ENCODE peak calls at places on chromosome 10, in six cellular contexts. W, D, L, S, Z and H are unnamed samples.

GRCh38 chr10:91220954-91221696 is 662 bp downstream of the PCGF5 start:
- DNase-seq in W (peak; percentile 24), D (peak; percentile 46), L (peak; percentile 23), S (no peak), Z (peak; percentile 12), H (no peak)

GRCh38 chr10:62916157-62916603 is 100.0 kb upstream of the EGR2 start:
- DNase-seq in W (no peak), D (no peak), L (no peak), S (peak; percentile 16), Z (no peak), H (no peak)

GRCh38 chr10:110698782-110699201 is 54.7 kb downstream of the RBM20 start:
- DNase-seq in W (no peak), D (peak; percentile 81), L (no peak), S (no peak), Z (no peak), H (no peak)

GRCh38 chr10:78124167-78124566 is 90.5 kb downstream of the RPS24 start:
- DNase-seq in W (no peak), D (no peak), L (no peak), S (no peak), Z (no peak), H (no peak)

GRCh38 chr10:45487738-45488137 is 113.7 kb downstream of the ALOX5 start:
- DNase-seq in W (no peak), D (no peak), L (no peak), S (no peak), Z (no peak), H (no peak)

GRCh38 chr10:3980660-3981059 is 195.7 kb upstream of the KLF6 start:
- DNase-seq in W (no peak), D (no peak), L (no peak), S (no peak), Z (no peak), H (no peak)

GRCh38 chr10:8088504-8088903 is 34.0 kb downstream of the GATA3 start:
- DNase-seq in W (peak; percentile 11), D (no peak), L (no peak), S (no peak), Z (peak; percentile 18), H (no peak)

GRCh38 chr10:14588084-14588937 is 186.4 kb downstream of the FAM107B start:
- DNase-seq in W (no peak), D (no peak), L (peak; percentile 53), S (peak; percentile 96), Z (peak; percentile 53), H (no peak)

GRCh38 chr10:46787321-46787615 is 124.0 kb upstream of the PTPN20 start:
- DNase-seq in W (peak; percentile 18), D (no peak), L (no peak), S (no peak), Z (no peak), H (no peak)

GRCh38 chr10:46240684-46241565 is 45.9 kb upstream of the ANTXRL start:
- DNase-seq in W (no peak), D (no peak), L (no peak), S (no peak), Z (no peak), H (no peak)

GRCh38 chr10:103661951-103662405 is 168.5 kb downstream of the NEURL1 start:
- DNase-seq in W (no peak), D (no peak), L (no peak), S (no peak), Z (no peak), H (no peak)

GRCh38 chr10:61754553-61755540 is 92.1 kb downstream of the CABCOCO1 start:
- DNase-seq in W (peak; percentile 80), D (no peak), L (no peak), S (no peak), Z (no peak), H (no peak)

GRCh38 chr10:124323145-124323725 is 95.5 kb downstream of the OAT start:
- DNase-seq in W (no peak), D (no peak), L (no peak), S (no peak), Z (no peak), H (no peak)

GRCh38 chr10:98320476-98321202 is 52.6 kb upstream of the LOXL4 start:
- DNase-seq in W (no peak), D (no peak), L (no peak), S (no peak), Z (no peak), H (no peak)

GRCh38 chr10:117492504-117492903 is 50.0 kb upstream of the EMX2 start:
- DNase-seq in W (no peak), D (no peak), L (no peak), S (no peak), Z (no peak), H (no peak)

GRCh38 chr10:34335960-34336359 is 479.1 kb downstream of the PARD3 start:
- DNase-seq in W (no peak), D (no peak), L (no peak), S (no peak), Z (no peak), H (no peak)

GRCh38 chr10:1057106-1057657 is 997 bp downstream of the WDR37 start:
- DNase-seq in W (no peak), D (no peak), L (no peak), S (no peak), Z (no peak), H (no peak)

GRCh38 chr10:96814264-96814663 is 17.8 kb upstream of the LCOR start:
- DNase-seq in W (no peak), D (no peak), L (no peak), S (peak; percentile 14), Z (no peak), H (no peak)

GRCh38 chr10:19250542-19250941 is 201.9 kb downstream of the MALRD1 start:
- DNase-seq in W (no peak), D (no peak), L (no peak), S (no peak), Z (no peak), H (no peak)

GRCh38 chr10:3482200-3482993 is 302.6 kb downstream of the KLF6 start:
- DNase-seq in W (peak; percentile 95), D (peak; percentile 42), L (peak; percentile 85), S (peak; percentile 64), Z (no peak), H (no peak)

GRCh38 chr10:101779544-101780186 is 3.6 kb downstream of the NPM3 start:
- DNase-seq in W (peak; percentile 79), D (peak; percentile 91), L (no peak), S (peak; percentile 4), Z (peak; percentile 78), H (peak; percentile 23)